ENCODE peak calls at places on chromosome 15, in seven cellular contexts. V, Q, Z, K, P, B and T are unnamed samples.

GRCh38 chr15:45705510-45706473 is 71.0 kb downstream of the SQOR start:
- DNase-seq in V (peak), B (peak), K (peak), Z (peak), P (peak), Q (peak), T (peak)

GRCh38 chr15:92457642-92458041 is 64.0 kb downstream of the ST8SIA2 start:
- DNase-seq in V (no peak), Q (no peak), Z (no peak), P (no peak), B (no peak), K (no peak), T (no peak)

GRCh38 chr15:80697316-80697715 is 2.2 kb downstream of the ABHD17C start:
- DNase-seq in P (no peak), B (no peak), V (no peak), Q (no peak), K (no peak), Z (no peak), T (no peak)

GRCh38 chr15:49041406-49041805 is 4.8 kb downstream of the SECISBP2L start:
- DNase-seq in P (no peak), B (no peak), V (no peak), Q (no peak), K (no peak), Z (no peak), T (peak)

GRCh38 chr15:89469331-89470107 is 26.9 kb downstream of the RHCG start:
- DNase-seq in B (no peak), P (no peak), K (no peak), Q (no peak), Z (no peak), V (no peak), T (no peak)

GRCh38 chr15:42696626-42697025 is 40.3 kb downstream of the CDAN1 start:
- DNase-seq in B (no peak), P (no peak), Q (no peak), V (no peak), Z (no peak), K (no peak), T (no peak)

GRCh38 chr15:34837246-34838016 is 42.1 kb upstream of the ACTC1 start:
- DNase-seq in V (peak), Q (peak), P (no peak), K (no peak), Z (no peak), B (no peak), T (peak)

GRCh38 chr15:78012643-78013077 is 64.9 kb downstream of the TBC1D2B start:
- DNase-seq in V (no peak), Q (no peak), P (peak), B (no peak), K (no peak), Z (no peak), T (peak)

GRCh38 chr15:76418352-76419140 is 82.0 kb downstream of the ISL2 start:
- DNase-seq in V (no peak), K (peak), B (no peak), P (no peak), Z (no peak), Q (no peak), T (peak)

GRCh38 chr15:58515807-58516206 is 84.0 kb downstream of the LIPC start:
- DNase-seq in Q (no peak), K (no peak), B (no peak), Z (no peak), P (no peak), V (no peak), T (no peak)

GRCh38 chr15:58520464-58520863 is 88.7 kb downstream of the LIPC start:
- DNase-seq in P (no peak), B (no peak), V (no peak), K (no peak), Q (no peak), Z (no peak), T (no peak)

GRCh38 chr15:58517252-58517681 is 85.5 kb downstream of the LIPC start:
- DNase-seq in B (no peak), K (no peak), P (no peak), Q (no peak), V (no peak), Z (no peak), T (no peak)

GRCh38 chr15:58518626-58519025 is 86.8 kb downstream of the LIPC start:
- DNase-seq in Q (no peak), K (no peak), Z (no peak), P (no peak), V (no peak), B (no peak), T (no peak)

DNA sequence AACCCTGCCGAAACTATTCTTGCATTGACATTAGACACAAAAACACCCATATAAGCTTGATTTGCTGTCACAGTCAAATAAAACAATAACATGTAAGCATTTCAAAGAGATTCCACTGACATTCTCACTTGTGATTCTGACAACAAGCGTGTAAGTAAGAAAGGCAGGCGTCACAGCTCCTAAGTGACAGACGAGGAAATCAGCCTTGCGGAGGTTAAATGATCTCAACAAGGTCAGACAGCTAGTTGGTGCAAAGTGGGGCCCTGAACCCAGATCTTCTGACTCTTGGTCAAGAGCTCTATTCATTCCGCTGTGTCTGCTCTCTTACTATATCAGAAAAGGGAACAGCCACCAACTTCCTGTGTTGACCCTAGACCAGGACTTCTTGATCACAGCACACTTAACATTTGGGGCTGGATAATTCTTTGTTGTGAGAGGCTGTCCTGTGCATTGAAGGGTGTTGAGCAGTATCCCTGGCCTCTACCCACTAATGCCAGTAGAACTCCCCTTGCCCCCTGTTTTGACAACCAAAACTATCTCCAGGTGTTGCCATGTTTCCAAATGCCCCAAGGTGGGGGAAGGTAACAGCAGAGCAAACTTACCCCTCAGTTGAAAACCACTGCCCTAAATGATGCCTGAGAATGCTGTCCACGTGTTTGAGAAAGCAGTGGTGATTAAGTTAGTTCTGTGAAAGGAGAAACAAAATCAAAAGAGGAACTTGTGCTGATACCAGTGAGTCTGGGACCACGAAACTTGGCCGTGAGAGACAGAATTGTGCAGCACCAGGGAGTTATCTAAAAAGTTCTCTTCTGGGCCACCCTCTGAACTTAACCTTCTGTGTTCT is 86.1 kb downstream of the LIPC start:
- DNase-seq in V (no peak), Z (no peak), P (no peak), B (no peak), Q (no peak), K (no peak), T (no peak)
- H3K4me3 ChIP-seq in V (no peak), Z (no peak), P (no peak), B (no peak), Q (no peak), K (no peak), T (no peak)

DNA sequence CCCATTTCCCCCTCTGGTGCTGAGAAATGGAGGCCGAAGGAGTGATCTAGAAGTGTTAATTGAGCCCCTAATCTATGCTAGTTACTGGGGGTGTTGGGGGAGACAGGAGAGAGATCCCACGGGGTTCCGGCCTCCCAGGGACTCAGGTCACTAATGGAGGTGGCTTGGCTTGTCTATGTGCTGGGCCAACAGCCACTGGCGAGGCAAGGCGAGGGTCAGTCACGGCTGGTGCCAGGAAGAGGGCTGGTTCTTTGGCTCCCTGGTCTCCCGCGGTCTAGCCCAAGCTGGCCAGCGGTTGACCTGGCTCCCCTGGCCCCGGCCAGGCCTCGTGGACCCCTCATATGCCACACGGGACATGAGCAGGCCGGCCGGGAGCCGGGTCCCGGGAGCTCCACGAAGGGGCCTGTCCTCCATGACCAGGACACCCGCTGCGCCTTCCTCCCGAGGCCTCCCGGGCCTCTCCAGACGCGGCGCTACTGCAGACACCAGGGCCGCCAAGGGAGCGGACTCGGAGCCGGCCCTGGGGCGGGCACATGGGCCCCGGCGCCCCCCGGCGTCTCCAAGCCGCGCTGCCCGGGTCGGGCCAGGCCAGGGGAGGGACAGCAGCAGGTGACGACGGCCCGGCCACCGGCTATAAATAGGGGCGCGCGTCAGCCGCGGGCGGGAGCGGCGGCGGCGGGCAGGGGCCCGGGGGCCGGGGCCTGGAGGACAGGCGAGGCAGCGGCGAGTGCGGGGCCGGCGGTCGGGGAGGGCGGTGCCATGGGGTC is at the start of gene ALPK3:
- DNase-seq in K (no peak), P (peak), V (no peak), Z (no peak), B (peak), Q (no peak), T (no peak)
- H3K4me3 ChIP-seq in K (no peak), P (peak), V (peak), Z (peak), B (peak), Q (no peak), T (no peak)

GRCh38 chr15:75195766-75196241 is 5.9 kb upstream of the C15orf39 start:
- DNase-seq in Z (no peak), P (no peak), K (no peak), B (peak), V (no peak), Q (no peak), T (no peak)
- H3K4me3 ChIP-seq in Z (no peak), P (no peak), K (no peak), B (no peak), V (no peak), Q (no peak), T (no peak)

GRCh38 chr15:39584266-39584659 is 3.4 kb downstream of the THBS1 start:
- DNase-seq in P (no peak), V (no peak), B (no peak), Q (no peak), K (no peak), Z (no peak), T (no peak)
- H3K4me3 ChIP-seq in P (peak), V (peak), B (no peak), Q (peak), K (no peak), Z (no peak), T (no peak)